ENCODE peak calls at places on chromosomes 5 and 9, in five cellular contexts. P is Caco-2, S is Peyer's patch, Q is HCT116, D is cardiac muscle cell. A is an unnamed sample.

GRCh38 chr5:5456858-5457257 is 34.4 kb downstream of the ICE1 start:
- DNase-seq in D (no peak), P (no peak), Q (no peak), S (no peak), A (no peak)

GRCh38 chr9:69180670-69181069 is 6.6 kb downstream of the TJP2 start:
- DNase-seq in Q (peak), S (peak), D (no peak), P (peak), A (peak)

GRCh38 chr9:92631452-92632211 is 38.3 kb downstream of the IPPK start:
- DNase-seq in Q (no peak), D (no peak), P (no peak), S (no peak), A (no peak)

GRCh38 chr5:43033845-43034590 is 6.1 kb downstream of the ANXA2R start:
- DNase-seq in D (no peak), P (no peak), S (no peak), Q (no peak), A (no peak)

GRCh38 chr5:142421625-142422397 is 97.0 kb upstream of the SPRY4 start:
- DNase-seq in D (no peak), P (no peak), Q (no peak), S (no peak), A (no peak)

GRCh38 chr9:12859704-12860251 is 85.0 kb downstream of the LURAP1L start:
- DNase-seq in D (no peak), Q (peak), P (no peak), S (no peak), A (no peak)

GRCh38 chr5:149412783-149413476 is 33.8 kb upstream of the IL17B start:
- DNase-seq in P (no peak), D (no peak), Q (no peak), S (no peak), A (no peak)

GRCh38 chr5:82364497-82364896 is 86.3 kb upstream of the RPS23 start:
- DNase-seq in P (peak), S (no peak), D (peak), Q (no peak), A (no peak)

GRCh38 chr9:37943329-37944265 is 39.7 kb upstream of the SLC25A51 start:
- DNase-seq in D (peak), Q (peak), S (no peak), P (peak), A (no peak)

GRCh38 chr9:137313956-137314560 is 12.0 kb upstream of the NRARP start:
- DNase-seq in Q (no peak), D (no peak), S (no peak), P (no peak), A (no peak)

GRCh38 chr5:36607838-36608783 is 1.7 kb downstream of the SLC1A3 start:
- DNase-seq in D (no peak), S (no peak), Q (no peak), P (no peak), A (no peak)

DNA sequence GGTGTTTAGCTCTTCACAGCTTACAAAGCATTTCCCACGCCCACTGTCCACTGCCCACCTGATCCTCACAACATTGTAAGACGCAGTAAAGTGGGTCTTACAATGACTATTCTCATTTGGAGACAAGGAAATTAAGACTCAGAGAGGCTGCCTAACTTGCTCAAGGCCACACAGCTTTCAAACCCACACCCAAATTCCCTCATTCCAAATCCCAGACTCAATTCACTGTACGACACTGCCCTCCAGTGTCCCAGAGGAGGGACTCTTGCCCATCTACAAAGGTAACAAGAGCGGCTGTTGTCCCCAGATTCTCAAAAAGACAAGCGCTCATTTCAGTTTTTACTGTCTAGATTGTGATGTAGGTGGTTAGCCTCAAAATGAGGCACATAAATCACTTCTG is 184.6 kb downstream of the ACTL7B start:
- DNase-seq in S (no peak), D (no peak), P (peak), Q (peak), A (no peak)
- TF ChIP-seq CTCF in S (no peak), D (peak), P (peak), Q (peak), A (peak)

GRCh38 chr9:75979362-75979761 is 88.9 kb downstream of the PCSK5 start:
- DNase-seq in S (no peak), P (peak), Q (no peak), D (peak), A (no peak)
- TF ChIP-seq CTCF in S (peak), P (no peak), Q (peak), D (peak), A (no peak)

GRCh38 chr9:126291925-126292324 is 34.7 kb upstream of the MVB12B start:
- DNase-seq in D (no peak), S (no peak), P (no peak), Q (no peak), A (no peak)

GRCh38 chr9:126294331-126295081 is 32.1 kb upstream of the MVB12B start:
- DNase-seq in Q (no peak), D (no peak), S (no peak), P (no peak), A (no peak)

GRCh38 chr9:126295082-126295477 is 31.5 kb upstream of the MVB12B start:
- DNase-seq in S (no peak), Q (no peak), P (no peak), D (no peak), A (no peak)

GRCh38 chr9:126292736-126293521 is 33.7 kb upstream of the MVB12B start:
- DNase-seq in S (no peak), Q (no peak), D (no peak), P (no peak), A (no peak)

DNA sequence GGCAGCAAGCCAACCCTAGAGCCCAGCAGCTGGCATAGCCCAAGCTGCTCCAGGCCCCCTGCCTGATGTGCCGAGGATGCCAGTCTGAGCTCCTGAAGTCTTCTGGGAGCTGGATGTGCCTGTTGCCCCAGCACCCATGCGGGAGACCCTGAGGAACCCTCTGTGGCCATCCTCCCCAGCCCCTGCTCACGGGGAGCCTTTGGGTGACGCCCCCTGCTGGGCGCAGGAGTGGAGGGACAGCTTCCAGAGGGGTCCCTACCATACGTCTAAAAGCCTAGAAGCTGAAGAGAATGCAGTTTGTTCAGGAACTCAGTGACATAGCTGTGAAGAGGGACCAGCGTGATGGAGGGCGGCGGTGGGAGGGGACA is 33.1 kb upstream of the MVB12B start:
- DNase-seq in S (no peak), D (no peak), Q (no peak), P (peak), A (no peak)
- TF ChIP-seq CTCF in S (no peak), D (peak), Q (no peak), P (peak), A (peak)

DNA sequence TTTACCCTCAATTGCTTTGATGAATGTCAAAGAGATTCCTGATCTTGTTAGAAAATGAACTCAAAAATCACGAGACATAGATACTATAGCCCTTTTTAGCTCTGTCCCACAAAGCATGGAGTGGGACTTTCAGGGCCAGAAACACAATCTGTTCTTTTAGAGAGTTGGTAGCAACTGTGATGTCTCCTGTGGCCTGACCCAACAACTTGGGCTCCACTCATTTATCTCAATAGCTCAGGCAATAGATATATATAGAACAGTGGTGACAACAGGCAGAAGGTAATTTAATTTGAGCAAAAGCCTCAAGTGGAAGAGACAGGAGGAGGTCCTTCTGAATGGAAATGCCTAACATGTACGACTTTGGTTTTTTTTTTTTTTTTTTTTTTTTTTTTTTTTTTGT is 25.2 kb downstream of the TLR4 start:
- DNase-seq in D (peak), P (no peak), Q (no peak), S (no peak), A (no peak)
- TF ChIP-seq CTCF in D (no peak), P (no peak), Q (no peak), S (no peak), A (no peak)

DNA sequence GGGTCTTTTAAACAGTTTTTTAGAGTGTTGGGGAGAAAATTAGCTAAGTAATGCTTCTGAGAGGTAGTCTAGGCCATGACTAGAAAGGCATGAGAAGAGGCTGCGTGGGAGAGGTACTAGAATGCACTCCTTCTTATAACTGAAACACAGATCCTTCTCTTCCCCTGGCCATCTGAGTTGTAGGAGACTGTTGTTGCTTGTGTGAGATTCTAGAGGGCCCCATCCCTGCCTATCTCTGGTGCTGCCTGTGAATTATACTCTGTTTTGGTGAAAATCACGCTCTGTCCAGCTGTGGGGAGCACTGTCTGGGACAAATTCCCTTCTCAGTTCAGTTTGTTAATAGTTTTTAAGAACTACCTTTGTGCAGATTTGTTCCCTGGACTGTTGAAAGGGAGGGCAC is 37.5 kb downstream of the MAP1B start:
- DNase-seq in S (no peak), P (no peak), Q (no peak), D (no peak), A (no peak)
- TF ChIP-seq CTCF in S (no peak), P (no peak), Q (no peak), D (no peak), A (no peak)

DNA sequence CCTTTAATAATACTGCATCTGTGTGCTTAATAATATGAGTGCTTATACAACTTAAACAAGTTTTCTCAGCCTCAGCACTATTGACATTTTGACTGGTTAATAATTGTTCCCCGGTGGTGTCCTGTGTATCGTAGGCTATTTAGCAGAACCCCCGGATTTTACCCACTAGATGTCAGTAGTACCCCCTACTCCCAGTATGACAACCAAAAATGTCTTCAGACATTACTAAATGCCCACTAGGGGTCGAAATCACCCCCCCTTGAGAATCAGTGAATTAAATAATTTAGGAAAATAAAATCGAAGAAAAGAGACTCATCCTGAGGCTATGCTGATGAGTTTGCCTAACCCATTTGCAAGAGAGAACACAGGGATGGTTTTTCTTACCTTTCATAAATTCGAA is 166.3 kb downstream of the ATP10B start:
- DNase-seq in Q (no peak), D (peak), P (peak), S (no peak), A (no peak)
- TF ChIP-seq CTCF in Q (peak), D (no peak), P (peak), S (peak), A (peak)

GRCh38 chr5:72141440-72142271 is 34.4 kb downstream of the MAP1B start:
- DNase-seq in S (no peak), P (no peak), D (no peak), Q (no peak), A (no peak)

GRCh38 chr5:72138943-72139467 is 31.7 kb downstream of the MAP1B start:
- DNase-seq in Q (no peak), D (no peak), S (no peak), P (no peak), A (no peak)

GRCh38 chr5:72134226-72134625 is 27.0 kb downstream of the MAP1B start:
- DNase-seq in D (no peak), P (no peak), Q (no peak), S (no peak), A (no peak)

GRCh38 chr5:72140711-72141110 is 33.4 kb downstream of the MAP1B start:
- DNase-seq in P (no peak), Q (no peak), S (no peak), D (no peak), A (no peak)

GRCh38 chr5:72137826-72138409 is 30.6 kb downstream of the MAP1B start:
- DNase-seq in P (no peak), Q (peak), D (no peak), S (no peak), A (no peak)
- TF ChIP-seq CTCF in P (peak), Q (peak), D (peak), S (peak), A (peak)

DNA sequence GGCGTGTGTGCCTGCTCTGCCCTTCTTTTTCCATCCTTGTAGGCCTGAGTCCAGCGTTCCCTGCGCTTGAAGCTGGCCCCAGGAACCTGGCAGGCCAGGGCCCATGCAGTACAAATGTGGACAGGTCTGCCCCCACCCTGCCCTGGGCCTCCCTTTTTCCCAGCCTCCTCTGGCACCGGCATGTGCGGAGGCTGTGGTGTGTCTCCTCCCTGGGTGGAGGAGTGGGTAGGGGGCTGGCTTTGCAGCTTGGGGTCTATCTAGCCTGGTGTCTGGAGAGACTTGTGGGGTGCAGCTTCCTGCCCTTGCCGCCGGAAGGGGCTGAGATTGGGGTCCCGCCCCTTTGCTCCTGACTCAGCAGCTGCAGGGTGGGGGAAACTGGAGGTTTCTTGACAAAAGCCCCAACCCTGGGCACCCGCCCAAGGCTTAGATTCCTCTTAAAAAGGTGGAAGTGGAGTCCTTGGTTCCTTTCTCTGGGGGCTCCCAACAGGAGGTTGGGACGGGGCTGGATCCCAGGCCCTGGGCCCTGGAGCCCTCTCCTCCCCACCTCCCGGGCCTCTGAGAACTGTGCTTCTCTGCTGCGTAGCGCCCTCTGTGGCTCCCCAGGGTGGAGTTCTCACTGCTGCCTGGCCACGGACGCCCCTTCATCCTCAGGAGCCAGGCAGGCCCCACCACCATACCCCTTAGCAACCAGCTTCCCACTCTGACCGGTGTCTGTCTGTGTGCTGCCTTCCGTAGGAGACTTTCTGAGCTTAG is 18.0 kb downstream of the RXRA start:
- DNase-seq in S (no peak), D (no peak), Q (no peak), P (no peak), A (peak)
- TF ChIP-seq CTCF in S (no peak), D (peak), Q (no peak), P (no peak), A (peak)

DNA sequence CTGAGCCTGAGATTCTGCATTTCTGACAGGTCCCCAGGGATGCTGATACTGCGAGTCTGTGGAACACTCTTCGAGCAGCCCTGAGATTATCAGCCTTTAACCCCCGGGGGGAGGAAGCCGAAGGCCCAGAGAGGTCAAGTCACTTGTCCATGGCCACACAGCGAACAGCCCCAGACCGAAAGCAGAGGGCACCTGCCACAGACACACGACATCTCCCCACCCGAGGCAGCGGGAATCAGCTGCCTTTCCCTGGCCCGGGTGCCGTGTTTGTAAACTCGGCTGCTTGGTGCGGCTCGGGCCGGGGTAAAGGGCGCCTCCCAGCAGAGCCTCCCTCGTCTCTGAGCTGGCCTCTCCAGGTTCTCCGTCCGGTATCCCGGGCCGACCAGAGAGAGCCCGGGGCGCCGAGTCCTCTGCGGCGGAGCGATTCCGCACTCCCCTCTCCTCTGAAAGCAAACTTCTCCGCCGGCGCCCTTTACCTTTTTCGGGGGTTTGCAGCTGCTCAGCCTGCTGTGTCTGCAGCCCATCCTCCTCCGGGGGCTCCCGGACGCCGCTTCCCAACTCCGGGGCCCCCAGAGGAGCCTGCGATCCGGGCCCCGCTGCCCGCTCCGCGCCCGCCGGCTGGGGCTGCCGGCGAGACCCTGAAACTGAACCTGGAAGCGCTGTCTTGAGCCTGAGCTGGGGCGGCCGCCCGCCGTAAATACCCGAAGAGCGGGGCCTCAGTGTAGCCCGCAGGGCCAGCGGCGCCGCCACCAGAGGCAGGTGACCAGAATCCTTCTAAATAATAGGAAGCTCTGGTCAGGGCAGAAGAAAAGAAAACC is at the start of gene CCDC69:
- DNase-seq in D (peak), S (peak), Q (peak), P (peak), A (peak)
- TF ChIP-seq CTCF in D (no peak), S (peak), Q (no peak), P (peak), A (no peak)

DNA sequence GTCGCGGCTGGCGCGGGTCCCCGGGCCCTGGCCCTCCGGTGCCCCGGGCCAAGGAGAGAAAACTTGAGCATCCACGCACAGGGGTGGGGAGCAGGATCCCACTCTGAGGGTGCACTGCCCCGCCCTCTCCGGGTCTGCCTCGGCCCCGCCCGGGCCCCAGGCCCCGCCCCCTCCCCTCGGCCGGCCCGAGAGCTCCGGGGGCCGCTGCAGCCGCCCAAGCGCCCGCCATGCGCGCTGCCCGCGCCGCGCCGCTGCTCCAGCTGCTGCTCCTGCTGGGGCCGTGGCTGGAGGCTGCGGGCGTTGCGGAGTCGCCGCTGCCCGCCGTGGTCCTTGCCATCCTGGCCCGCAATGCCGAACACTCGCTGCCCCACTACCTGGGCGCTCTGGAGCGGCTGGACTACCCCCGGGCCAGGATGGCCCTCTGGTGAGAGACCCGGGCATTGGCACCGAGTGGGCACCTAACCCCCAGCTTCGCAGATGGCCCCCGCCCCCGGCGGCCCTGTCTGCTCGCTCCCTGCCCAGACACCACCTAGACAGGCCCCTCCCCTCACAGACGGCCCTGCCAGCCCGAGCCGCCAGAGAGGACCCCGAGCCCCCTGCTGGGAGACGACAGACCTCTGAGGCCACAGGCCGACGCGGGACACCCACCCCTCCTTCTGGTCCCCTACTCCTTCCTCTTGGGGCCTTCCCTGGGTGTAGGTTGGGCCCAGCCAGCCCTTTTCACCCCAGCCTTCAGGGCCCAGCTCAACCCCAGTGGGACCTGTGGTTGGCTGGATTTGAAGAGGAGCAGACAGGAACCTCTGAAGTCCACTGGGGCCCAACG is at the start of gene CERCAM:
- DNase-seq in D (peak), P (peak), S (peak), Q (no peak), A (no peak)
- TF ChIP-seq CTCF in D (peak), P (peak), S (no peak), Q (no peak), A (no peak)

A was measured in CD14-positive monocyte.